ENCODE peak calls at places on chromosome 4, in four cellular contexts. H is OCI-LY7, D is esophagus muscularis mucosa, Z is epithelial cell of proximal tubule. B is an unnamed sample.

GRCh38 chr4:162645381-162645780 is 481.6 kb upstream of the FSTL5 start:
- DNase-seq in H (no peak), D (no peak), Z (peak; percentile 2), B (no peak)

GRCh38 chr4:45317276-45317675 is 590.9 kb upstream of the GNPDA2 start:
- DNase-seq in H (no peak), D (no peak), Z (no peak), B (no peak)

GRCh38 chr4:117577686-117578085 is 456.6 kb upstream of the NDST3 start:
- DNase-seq in H (no peak), D (no peak), Z (no peak), B (no peak)

GRCh38 chr4:31290836-31291235 is 570.7 kb downstream of the PCDH7 start:
- DNase-seq in H (peak; percentile 53), D (no peak), Z (no peak), B (no peak)

GRCh38 chr4:78711676-78712075 is 64.5 kb upstream of the BMP2K start:
- DNase-seq in H (no peak), D (no peak), Z (no peak), B (no peak)

GRCh38 chr4:1195109-1195671 is 22.8 kb upstream of the SPON2 start:
- DNase-seq in H (no peak), D (no peak), Z (no peak), B (no peak)

GRCh38 chr4:165867961-165868360 is 5.1 kb upstream of the TLL1 start:
- DNase-seq in H (no peak), D (no peak), Z (no peak), B (no peak)

GRCh38 chr4:139761461-139761860 is 95.8 kb downstream of the MGST2 start:
- DNase-seq in H (peak; percentile 63), D (no peak), Z (no peak), B (peak; percentile 21)

GRCh38 chr4:42845586-42845985 is 46.9 kb upstream of the GRXCR1 start:
- DNase-seq in H (no peak), D (no peak), Z (no peak), B (no peak)

GRCh38 chr4:130820448-130820847 is 1724.5 kb downstream of the C4orf33 start:
- DNase-seq in H (peak; percentile 19), D (no peak), Z (no peak), B (no peak)

GRCh38 chr4:86117781-86118302 is 242.0 kb downstream of the MAPK10 start:
- DNase-seq in H (no peak), D (no peak), Z (no peak), B (peak; percentile 56)
- H3K4me3 ChIP-seq in H (no peak overlapping the region), D (no peak overlapping the region), Z (no peak overlapping the region), B (no peak overlapping the region)

GRCh38 chr4:127610488-127610887 is 22.3 kb upstream of the INTU start:
- DNase-seq in H (no peak), D (no peak), Z (no peak), B (no peak)
- TF ChIP-seq CTCF in H (no peak), D (no peak), Z (no peak), B (no peak)

GRCh38 chr4:153205028-153205648 is 895 bp downstream of the TRIM2 start:
- DNase-seq in H (no peak), D (no peak), Z (no peak), B (no peak)
- H3K4me3 ChIP-seq in H (no peak overlapping the region), D (peak overlapping the region; percentile 26), Z (peak overlapping the region; percentile 47), B (peak overlapping the region; percentile 0)

DNA sequence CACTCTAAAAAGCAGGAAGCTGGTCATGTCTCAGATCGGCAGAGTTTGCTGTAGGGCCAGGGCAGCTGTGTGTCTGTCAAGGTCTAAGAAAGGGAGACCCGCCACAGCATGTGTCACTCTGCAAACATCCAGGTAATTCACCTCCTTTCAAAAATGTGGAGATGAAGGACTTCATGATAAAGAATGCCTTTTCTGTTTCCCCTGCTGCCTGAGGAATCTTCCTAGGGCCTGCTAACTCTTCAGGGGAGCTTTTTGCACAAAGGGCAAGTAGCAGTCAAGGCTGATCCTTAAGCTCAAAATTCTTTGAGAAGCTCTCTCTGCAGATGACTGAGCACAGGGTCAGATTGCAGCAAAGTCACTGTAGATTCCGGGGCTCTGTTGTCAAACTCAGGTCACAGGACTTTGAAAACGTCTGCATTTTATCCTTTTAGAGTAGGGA is 21.1 kb downstream of the RASL11B start:
- DNase-seq in H (no peak), D (no peak), Z (no peak), B (no peak)
- TF ChIP-seq CTCF in H (no peak), D (no peak), Z (no peak), B (no peak)

GRCh38 chr4:153439831-153440230 is 26.3 kb upstream of the TMEM131L start:
- DNase-seq in H (peak; percentile 50), D (no peak), Z (no peak), B (no peak)
- H3K4me3 ChIP-seq in H (peak overlapping the region; percentile 67), D (no peak overlapping the region), Z (no peak overlapping the region), B (no peak overlapping the region)

GRCh38 chr4:107742791-107743190 is 22.8 kb upstream of the PAPSS1 start:
- DNase-seq in H (no peak), D (no peak), Z (no peak), B (no peak)

GRCh38 chr4:107742196-107742595 is 22.2 kb upstream of the PAPSS1 start:
- DNase-seq in H (no peak), D (no peak), Z (no peak), B (no peak)

GRCh38 chr4:107740950-107741701 is 21.1 kb upstream of the PAPSS1 start:
- DNase-seq in H (no peak), D (no peak), Z (no peak), B (peak; percentile 76)

GRCh38 chr4:107737470-107737869 is 17.4 kb upstream of the PAPSS1 start:
- DNase-seq in H (no peak), D (no peak), Z (no peak), B (no peak)

DNA sequence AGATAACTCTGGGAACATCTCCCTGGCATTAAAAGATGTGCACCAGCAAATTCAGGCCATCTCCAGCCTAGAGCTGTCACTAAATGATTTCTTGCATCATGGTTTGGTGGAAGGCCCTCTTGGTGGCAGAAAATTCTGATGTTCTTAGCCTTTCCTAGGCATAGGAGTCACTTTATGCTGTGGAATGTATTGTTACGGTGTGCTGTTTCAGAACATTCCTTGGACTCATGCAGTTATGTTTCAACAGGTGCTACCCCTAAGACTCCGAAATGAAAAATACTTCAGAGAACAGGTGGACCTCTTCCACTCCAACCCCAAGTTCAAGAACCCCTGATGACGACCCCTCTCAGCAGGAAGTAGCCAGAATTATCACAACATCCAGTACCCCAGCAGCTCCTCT is 20.3 kb upstream of the PAPSS1 start:
- DNase-seq in H (peak; percentile 37), D (no peak), Z (no peak), B (no peak)
- TF ChIP-seq CTCF in H (peak; percentile 70), D (no peak), Z (no peak), B (no peak)